ENCODE peak calls at places on chromosomes 13 and 19, in six cellular contexts. Q, N, G, A, T and X are unnamed samples.

GRCh38 chr19:2503521-2504109 is 27.7 kb downstream of the GADD45B start:
- DNase-seq in Q (no peak), N (peak), G (peak), A (no peak), T (no peak), X (no peak)

GRCh38 chr19:6241680-6242079 is 38.1 kb downstream of the MLLT1 start:
- DNase-seq in Q (no peak), N (no peak), G (no peak), A (no peak), T (no peak), X (no peak)

GRCh38 chr19:29943615-29944014 is 1.6 kb downstream of the URI1 start:
- DNase-seq in Q (no peak), N (peak), G (no peak), A (no peak), T (no peak), X (no peak)

GRCh38 chr19:8490873-8491272 is 11.6 kb downstream of the PRAM1 start:
- DNase-seq in Q (no peak), N (no peak), G (no peak), A (no peak), T (no peak), X (no peak)

GRCh38 chr13:79895416-79895815 is 414.5 kb downstream of the NDFIP2 start:
- DNase-seq in Q (no peak), N (no peak), G (no peak), A (no peak), T (no peak), X (no peak)

GRCh38 chr13:26280295-26280694 is 26.4 kb downstream of the CDK8 start:
- DNase-seq in Q (no peak), N (peak), G (peak), A (no peak), T (peak), X (no peak)

GRCh38 chr19:24065865-24066604 is 21.0 kb upstream of the ZNF254 start:
- DNase-seq in Q (no peak), N (no peak), G (no peak), A (no peak), T (peak), X (no peak)

GRCh38 chr13:99398916-99399622 is 91.9 kb upstream of the GPR183 start:
- DNase-seq in Q (no peak), N (no peak), G (no peak), A (no peak), T (no peak), X (no peak)

GRCh38 chr13:40786568-40786996 is 2.8 kb upstream of the SLC25A15 start:
- DNase-seq in Q (no peak), N (peak), G (peak), A (peak), T (no peak), X (no peak)

GRCh38 chr13:59269476-59269875 is 894.3 kb downstream of the DIAPH3 start:
- DNase-seq in Q (no peak), N (peak), G (peak), A (no peak), T (peak), X (no peak)

GRCh38 chr13:66618702-66619101 is 611.4 kb downstream of the PCDH9 start:
- DNase-seq in Q (no peak), N (peak), G (peak), A (no peak), T (no peak), X (no peak)

GRCh38 chr13:66623129-66623528 is 607.0 kb downstream of the PCDH9 start:
- DNase-seq in Q (no peak), N (no peak), G (no peak), A (no peak), T (no peak), X (no peak)

GRCh38 chr13:66627512-66627911 is 602.6 kb downstream of the PCDH9 start:
- DNase-seq in Q (no peak), N (no peak), G (no peak), A (no peak), T (no peak), X (no peak)

DNA sequence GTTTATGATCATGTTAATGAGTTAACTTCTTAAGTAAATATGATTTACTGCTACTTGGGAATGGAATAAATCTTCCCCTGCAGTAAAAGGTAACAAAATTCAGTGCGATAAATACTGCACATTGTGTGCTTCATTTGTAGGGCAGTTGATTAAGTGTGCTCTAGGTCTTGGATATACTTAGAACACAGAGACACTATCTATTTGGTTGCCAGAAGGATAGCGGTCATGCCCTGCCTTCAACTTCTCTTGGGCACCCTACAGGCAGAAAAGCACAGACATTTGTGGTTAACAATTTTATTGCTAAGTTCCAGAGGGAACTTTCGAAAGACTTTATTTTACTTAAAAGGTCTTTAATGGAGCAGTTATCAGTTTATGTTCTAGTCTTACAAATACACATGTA is 605.8 kb downstream of the PCDH9 start:
- DNase-seq in Q (no peak), N (no peak), G (no peak), A (no peak), T (no peak), X (no peak)
- H4K91ac ChIP-seq in Q (no peak), N (no peak), G (no peak), A (no peak), T (no peak), X (no peak)

GRCh38 chr13:49310251-49310650 is 62.5 kb downstream of the CDADC1 start:
- DNase-seq in Q (no peak), N (no peak), G (no peak), A (no peak), T (no peak), X (no peak)

GRCh38 chr13:49308977-49309408 is 61.3 kb downstream of the CDADC1 start:
- DNase-seq in Q (no peak), N (no peak), G (peak), A (no peak), T (no peak), X (no peak)

GRCh38 chr13:49315036-49315565 is 67.4 kb downstream of the CDADC1 start:
- DNase-seq in Q (no peak), N (peak), G (peak), A (no peak), T (no peak), X (no peak)

GRCh38 chr13:49314344-49314882 is 66.7 kb downstream of the CDADC1 start:
- DNase-seq in Q (no peak), N (peak), G (peak), A (no peak), T (no peak), X (no peak)

DNA sequence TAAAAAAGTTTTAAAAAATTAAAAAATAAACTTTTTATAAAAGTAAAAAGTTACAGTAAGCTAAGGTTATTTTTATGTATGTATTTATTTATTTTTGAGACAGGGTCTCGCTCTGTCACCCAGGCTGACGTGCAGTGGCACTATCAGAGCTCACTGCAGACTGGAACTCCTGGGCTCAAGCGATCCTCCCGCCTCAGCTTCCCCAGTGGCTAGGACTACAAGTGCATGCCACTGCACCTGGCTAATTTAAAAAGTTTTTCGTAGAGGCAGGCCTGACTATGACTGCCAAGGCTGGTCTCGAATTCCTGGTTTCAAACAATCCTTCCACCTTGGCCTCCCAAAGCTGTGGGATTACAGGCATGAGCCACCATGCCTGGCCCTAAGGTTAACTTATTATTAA is 64.1 kb downstream of the CDADC1 start:
- DNase-seq in Q (no peak), N (no peak), G (no peak), A (no peak), T (no peak), X (no peak)
- H4K91ac ChIP-seq in Q (no peak), N (no peak), G (peak), A (no peak), T (no peak), X (no peak)

GRCh38 chr13:76954568-76954967 is 6.3 kb downstream of the ACOD1 start:
- DNase-seq in Q (no peak), N (no peak), G (no peak), A (no peak), T (no peak), X (no peak)
- H4K91ac ChIP-seq in Q (no peak), N (no peak), G (no peak), A (no peak), T (no peak), X (no peak)

DNA sequence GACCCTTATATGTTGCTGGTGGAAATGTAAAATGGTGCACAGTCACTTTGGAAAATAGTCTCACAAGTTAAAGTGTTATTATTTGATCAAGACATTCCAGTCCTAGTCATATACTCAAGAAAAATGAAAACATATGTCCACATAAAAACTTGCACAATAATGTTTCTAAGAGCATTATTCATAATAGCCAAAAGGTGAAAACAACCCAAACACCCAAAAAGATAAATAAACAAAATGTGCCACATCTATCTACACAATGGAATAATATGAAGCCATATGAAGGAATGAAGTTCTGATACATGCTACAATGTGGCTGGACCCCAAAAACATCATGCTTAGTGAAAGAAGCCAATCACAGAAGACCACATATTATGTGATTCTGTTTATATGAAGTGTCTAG is 14.4 kb upstream of the AKAP8 start:
- DNase-seq in Q (no peak), N (no peak), G (peak), A (no peak), T (no peak), X (no peak)
- H4K91ac ChIP-seq in Q (no peak), N (no peak), G (no peak), A (no peak), T (no peak), X (no peak)

GRCh38 chr13:111123221-111123620 is 8.1 kb downstream of the ARHGEF7 start:
- DNase-seq in Q (no peak), N (no peak), G (no peak), A (no peak), T (peak), X (no peak)
- H4K91ac ChIP-seq in Q (no peak), N (no peak), G (no peak), A (no peak), T (no peak), X (no peak)